ENCODE peak calls at places on chromosomes 6 and 20, in seven cellular contexts. One of them, this sample, is unnamed.

GRCh38 chr6:88722691-88723090 is 240.7 kb downstream of the RNGTT start:
- DNase-seq in neuronal stem cell: no peak
- DNase-seq in H1: no peak
- DNase-seq in mesendoderm: no peak
- DNase-seq in IMR-90: peak; percentile 70
- DNase-seq in H9: no peak
- DNase-seq in trophoblast cell: peak; percentile 7
- DNase-seq in this sample: peak; percentile 53

GRCh38 chr20:37627060-37627766 is 66.6 kb upstream of the CTNNBL1 start:
- DNase-seq in neuronal stem cell: peak; percentile 82
- DNase-seq in trophoblast cell: peak; percentile 86
- DNase-seq in IMR-90: peak; percentile 55
- DNase-seq in H9: peak; percentile 69
- DNase-seq in mesendoderm: peak; percentile 72
- DNase-seq in H1: peak; percentile 77
- DNase-seq in this sample: peak; percentile 60

GRCh38 chr6:144310761-144311160 is 25.6 kb downstream of the UTRN start:
- DNase-seq in trophoblast cell: no peak
- DNase-seq in IMR-90: no peak
- DNase-seq in H1: no peak
- DNase-seq in neuronal stem cell: no peak
- DNase-seq in mesendoderm: no peak
- DNase-seq in H9: no peak
- DNase-seq in this sample: no peak

GRCh38 chr6:35683267-35683666 is 5.4 kb downstream of the FKBP5 start:
- DNase-seq in trophoblast cell: no peak
- DNase-seq in IMR-90: no peak
- DNase-seq in H9: no peak
- DNase-seq in H1: no peak
- DNase-seq in neuronal stem cell: no peak
- DNase-seq in mesendoderm: no peak
- DNase-seq in this sample: no peak

GRCh38 chr20:3092611-3093379 is 8.3 kb upstream of the AVP start:
- DNase-seq in H1: peak; percentile 71
- DNase-seq in neuronal stem cell: no peak
- DNase-seq in IMR-90: no peak
- DNase-seq in trophoblast cell: no peak
- DNase-seq in mesendoderm: peak; percentile 32
- DNase-seq in H9: peak; percentile 52
- DNase-seq in this sample: no peak

GRCh38 chr20:1474817-1475603 is 8.4 kb upstream of the NSFL1C start:
- DNase-seq in H1: no peak
- DNase-seq in neuronal stem cell: no peak
- DNase-seq in mesendoderm: peak; percentile 79
- DNase-seq in H9: no peak
- DNase-seq in trophoblast cell: peak; percentile 22
- DNase-seq in IMR-90: no peak
- DNase-seq in this sample: no peak

GRCh38 chr20:53974785-53975555 is 95.4 kb downstream of the BCAS1 start:
- DNase-seq in mesendoderm: peak; percentile 11
- DNase-seq in trophoblast cell: no peak
- DNase-seq in H9: no peak
- DNase-seq in H1: no peak
- DNase-seq in neuronal stem cell: no peak
- DNase-seq in IMR-90: no peak
- DNase-seq in this sample: no peak

GRCh38 chr6:31768717-31769257 is 6.3 kb downstream of the SAPCD1 start:
- DNase-seq in H1: no peak
- DNase-seq in trophoblast cell: no peak
- DNase-seq in IMR-90: no peak
- DNase-seq in H9: no peak
- DNase-seq in neuronal stem cell: no peak
- DNase-seq in mesendoderm: no peak
- DNase-seq in this sample: no peak

GRCh38 chr6:2196079-2196679 is 49.2 kb downstream of the GMDS start:
- DNase-seq in mesendoderm: peak; percentile 52
- DNase-seq in trophoblast cell: peak; percentile 82
- DNase-seq in neuronal stem cell: peak; percentile 31
- DNase-seq in H9: no peak
- DNase-seq in IMR-90: peak; percentile 61
- DNase-seq in H1: no peak
- DNase-seq in this sample: peak; percentile 56

GRCh38 chr6:30513451-30513850 is 24.1 kb downstream of the HLA-E start:
- DNase-seq in neuronal stem cell: no peak
- DNase-seq in IMR-90: no peak
- DNase-seq in mesendoderm: no peak
- DNase-seq in H1: no peak
- DNase-seq in trophoblast cell: no peak
- DNase-seq in H9: no peak
- DNase-seq in this sample: no peak

GRCh38 chr6:73632346-73632745 is 21.4 kb downstream of the SLC17A5 start:
- DNase-seq in H1: no peak
- DNase-seq in H9: no peak
- DNase-seq in IMR-90: no peak
- DNase-seq in neuronal stem cell: no peak
- DNase-seq in mesendoderm: no peak
- DNase-seq in trophoblast cell: no peak
- DNase-seq in this sample: no peak

GRCh38 chr6:8983202-8983688 is 547.9 kb upstream of the SLC35B3 start:
- DNase-seq in H9: peak; percentile 78
- DNase-seq in H1: peak; percentile 86
- DNase-seq in mesendoderm: peak; percentile 91
- DNase-seq in neuronal stem cell: peak; percentile 79
- DNase-seq in IMR-90: peak; percentile 53
- DNase-seq in trophoblast cell: peak; percentile 79
- DNase-seq in this sample: peak; percentile 63

GRCh38 chr6:109760208-109760607 is 69.1 kb downstream of the FIG4 start:
- DNase-seq in IMR-90: peak; percentile 33
- DNase-seq in neuronal stem cell: no peak
- DNase-seq in trophoblast cell: no peak
- DNase-seq in H9: no peak
- DNase-seq in H1: no peak
- DNase-seq in mesendoderm: no peak
- DNase-seq in this sample: no peak

GRCh38 chr20:47527004-47527800 is 25.5 kb downstream of the NCOA3 start:
- DNase-seq in mesendoderm: no peak
- DNase-seq in trophoblast cell: peak; percentile 43
- DNase-seq in H1: no peak
- DNase-seq in IMR-90: no peak
- DNase-seq in neuronal stem cell: no peak
- DNase-seq in H9: no peak
- DNase-seq in this sample: no peak

GRCh38 chr6:53961679-53962370 is 149.4 kb upstream of the MLIP start:
- DNase-seq in trophoblast cell: peak; percentile 92
- DNase-seq in H9: peak; percentile 51
- DNase-seq in IMR-90: peak; percentile 19
- DNase-seq in mesendoderm: peak; percentile 95
- DNase-seq in H1: no peak
- DNase-seq in neuronal stem cell: no peak
- DNase-seq in this sample: peak; percentile 40

GRCh38 chr6:49030621-49031020 is 432.4 kb downstream of the MMUT start:
- DNase-seq in neuronal stem cell: no peak
- DNase-seq in H9: no peak
- DNase-seq in mesendoderm: no peak
- DNase-seq in IMR-90: no peak
- DNase-seq in trophoblast cell: no peak
- DNase-seq in H1: no peak
- DNase-seq in this sample: peak; percentile 37

GRCh38 chr6:84641076-84641475 is 123.3 kb downstream of the TBX18 start:
- DNase-seq in trophoblast cell: peak; percentile 43
- DNase-seq in H9: no peak
- DNase-seq in IMR-90: peak; percentile 18
- DNase-seq in neuronal stem cell: no peak
- DNase-seq in mesendoderm: no peak
- DNase-seq in H1: no peak
- DNase-seq in this sample: peak; percentile 58

GRCh38 chr6:79536615-79536968 is 638 bp downstream of the LCA5 start:
- DNase-seq in mesendoderm: no peak
- DNase-seq in H1: no peak
- DNase-seq in trophoblast cell: peak; percentile 45
- DNase-seq in neuronal stem cell: no peak
- DNase-seq in H9: no peak
- DNase-seq in IMR-90: peak; percentile 31
- DNase-seq in this sample: peak; percentile 65

GRCh38 chr20:31708839-31709534 is 13.7 kb downstream of the BCL2L1 start:
- DNase-seq in H1: no peak
- DNase-seq in neuronal stem cell: no peak
- DNase-seq in IMR-90: no peak
- DNase-seq in mesendoderm: no peak
- DNase-seq in H9: no peak
- DNase-seq in trophoblast cell: no peak
- DNase-seq in this sample: no peak

GRCh38 chr6:166317261-166318212 is 9.3 kb upstream of the PRR18 start:
- DNase-seq in H1: no peak
- DNase-seq in IMR-90: no peak
- DNase-seq in H9: no peak
- DNase-seq in neuronal stem cell: no peak
- DNase-seq in mesendoderm: no peak
- DNase-seq in trophoblast cell: peak; percentile 13
- DNase-seq in this sample: no peak

GRCh38 chr6:123997223-123997622 is 193.6 kb downstream of the NKAIN2 start:
- DNase-seq in mesendoderm: no peak
- DNase-seq in neuronal stem cell: no peak
- DNase-seq in trophoblast cell: peak; percentile 4
- DNase-seq in H9: no peak
- DNase-seq in H1: no peak
- DNase-seq in IMR-90: no peak
- DNase-seq in this sample: no peak

GRCh38 chr6:123994168-123994567 is 190.5 kb downstream of the NKAIN2 start:
- DNase-seq in H9: no peak
- DNase-seq in H1: no peak
- DNase-seq in neuronal stem cell: no peak
- DNase-seq in trophoblast cell: no peak
- DNase-seq in IMR-90: no peak
- DNase-seq in mesendoderm: no peak
- DNase-seq in this sample: no peak

DNA sequence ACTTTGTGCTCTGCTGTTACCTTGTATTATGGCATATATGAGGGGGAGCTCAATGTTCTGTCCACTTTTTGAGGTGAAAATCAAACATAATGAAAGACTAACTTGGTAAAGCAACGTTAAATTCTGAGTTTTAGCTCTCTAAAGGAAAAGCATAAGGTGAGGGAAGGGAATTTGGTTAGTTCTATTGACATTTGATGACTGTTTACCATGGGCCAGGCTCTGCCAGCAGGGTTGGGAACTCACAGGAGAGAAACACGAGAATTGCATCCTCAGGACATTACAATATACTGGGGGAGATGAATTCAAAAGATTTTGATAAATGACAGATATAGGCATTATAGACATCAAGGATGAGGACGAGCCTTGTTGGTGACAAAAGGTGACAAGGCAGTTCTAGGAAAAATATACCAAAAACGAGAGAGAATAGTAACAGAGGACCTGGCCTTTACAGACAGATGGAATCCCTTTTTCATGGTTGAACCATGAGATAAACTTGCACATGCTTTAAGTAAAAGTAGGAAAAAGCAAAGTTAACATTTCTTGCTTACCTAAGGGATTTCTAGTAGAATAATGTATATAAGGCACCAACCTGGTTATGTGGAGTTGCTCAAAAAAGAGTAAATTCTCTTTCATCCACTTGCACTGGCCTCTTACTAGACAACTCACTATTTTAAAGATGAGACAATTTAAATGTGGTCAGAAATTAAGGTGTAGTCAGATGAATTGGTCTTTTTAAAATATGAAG is 191.4 kb downstream of the NKAIN2 start:
- DNase-seq in H1: no peak
- DNase-seq in neuronal stem cell: no peak
- DNase-seq in mesendoderm: no peak
- DNase-seq in IMR-90: no peak
- DNase-seq in H9: no peak
- DNase-seq in trophoblast cell: no peak
- DNase-seq in this sample: no peak
- H3K18ac ChIP-seq in H1: no peak overlapping the region
- H3K18ac ChIP-seq in neuronal stem cell: no peak overlapping the region
- H3K18ac ChIP-seq in mesendoderm: no peak overlapping the region
- H3K18ac ChIP-seq in IMR-90: no peak overlapping the region
- H3K18ac ChIP-seq in H9: no peak overlapping the region
- H3K18ac ChIP-seq in trophoblast cell: no peak overlapping the region
- H3K18ac ChIP-seq in this sample: no peak overlapping the region

DNA sequence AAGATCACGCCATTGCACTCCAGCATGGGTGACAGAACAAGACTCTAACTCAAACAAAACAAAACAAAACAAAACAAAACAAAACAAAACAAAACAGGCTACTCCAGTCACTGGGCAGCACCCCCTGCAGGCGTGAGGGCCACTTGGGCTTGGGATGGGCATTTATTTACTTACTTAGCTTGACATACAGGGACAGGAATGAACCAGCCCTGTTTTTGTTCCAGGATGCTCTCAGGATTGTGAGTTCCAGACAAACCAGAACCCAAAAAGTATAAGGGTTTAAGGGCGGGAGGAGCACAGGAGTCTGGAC is 4.0 kb upstream of the PTPN1 start:
- DNase-seq in H9: no peak
- DNase-seq in neuronal stem cell: no peak
- DNase-seq in IMR-90: no peak
- DNase-seq in trophoblast cell: no peak
- DNase-seq in mesendoderm: no peak
- DNase-seq in H1: no peak
- DNase-seq in this sample: no peak
- H3K18ac ChIP-seq in H9: no peak overlapping the region
- H3K18ac ChIP-seq in neuronal stem cell: no peak overlapping the region
- H3K18ac ChIP-seq in IMR-90: no peak overlapping the region
- H3K18ac ChIP-seq in trophoblast cell: no peak overlapping the region
- H3K18ac ChIP-seq in mesendoderm: no peak overlapping the region
- H3K18ac ChIP-seq in H1: no peak overlapping the region
- H3K18ac ChIP-seq in this sample: no peak overlapping the region

GRCh38 chr6:170036916-170037315 is 254.0 kb downstream of the DLL1 start:
- DNase-seq in mesendoderm: no peak
- DNase-seq in neuronal stem cell: no peak
- DNase-seq in H1: no peak
- DNase-seq in H9: no peak
- DNase-seq in trophoblast cell: no peak
- DNase-seq in IMR-90: no peak
- DNase-seq in this sample: no peak
- H3K18ac ChIP-seq in mesendoderm: no peak overlapping the region
- H3K18ac ChIP-seq in neuronal stem cell: peak overlapping the region; percentile 77
- H3K18ac ChIP-seq in H1: peak overlapping the region; percentile 66
- H3K18ac ChIP-seq in H9: no peak overlapping the region
- H3K18ac ChIP-seq in trophoblast cell: no peak overlapping the region
- H3K18ac ChIP-seq in IMR-90: no peak overlapping the region
- H3K18ac ChIP-seq in this sample: no peak overlapping the region

GRCh38 chr20:52361650-52362049 is 170.1 kb upstream of the ZFP64 start:
- DNase-seq in IMR-90: no peak
- DNase-seq in H9: no peak
- DNase-seq in H1: no peak
- DNase-seq in neuronal stem cell: no peak
- DNase-seq in trophoblast cell: no peak
- DNase-seq in mesendoderm: no peak
- DNase-seq in this sample: no peak
- H3K18ac ChIP-seq in IMR-90: no peak overlapping the region
- H3K18ac ChIP-seq in H9: no peak overlapping the region
- H3K18ac ChIP-seq in H1: no peak overlapping the region
- H3K18ac ChIP-seq in neuronal stem cell: no peak overlapping the region
- H3K18ac ChIP-seq in trophoblast cell: no peak overlapping the region
- H3K18ac ChIP-seq in mesendoderm: no peak overlapping the region
- H3K18ac ChIP-seq in this sample: no peak overlapping the region

GRCh38 chr20:16302818-16303217 is 270.4 kb downstream of the KIF16B start:
- DNase-seq in H1: no peak
- DNase-seq in H9: no peak
- DNase-seq in IMR-90: no peak
- DNase-seq in neuronal stem cell: no peak
- DNase-seq in mesendoderm: no peak
- DNase-seq in trophoblast cell: no peak
- DNase-seq in this sample: no peak
- H3K18ac ChIP-seq in H1: no peak overlapping the region
- H3K18ac ChIP-seq in H9: no peak overlapping the region
- H3K18ac ChIP-seq in IMR-90: no peak overlapping the region
- H3K18ac ChIP-seq in neuronal stem cell: no peak overlapping the region
- H3K18ac ChIP-seq in mesendoderm: no peak overlapping the region
- H3K18ac ChIP-seq in trophoblast cell: no peak overlapping the region
- H3K18ac ChIP-seq in this sample: no peak overlapping the region